ENCODE peak calls at places on chromosomes 12 and 14, in ten cellular contexts. H is fibroblast of mammary gland, D is IMR-90, R is colonic mucosa, Y is epithelial cell of esophagus, W is fibroblast of the aortic adventitia, P is HL-60, G is endothelial cell of umbilical vein, S is A549, I is PC-3. K is an unnamed sample.

GRCh38 chr12:95815635-95816212 is 25.2 kb upstream of the NTN4 start:
- DNase-seq in H (peak), S (peak), Y (peak), R (no peak), W (peak), G (peak), P (no peak), D (peak), I (peak), K (no peak)

GRCh38 chr14:103880334-103880985 is 33.1 kb upstream of the PPP1R13B start:
- DNase-seq in I (peak), R (peak), D (peak), G (peak), S (no peak), W (peak), P (no peak), Y (peak), H (peak), K (no peak)

GRCh38 chr14:60215127-60215444 is 33.9 kb upstream of the PPM1A start:
- DNase-seq in H (no peak), W (no peak), P (no peak), S (no peak), I (no peak), D (no peak), R (peak), G (no peak), Y (no peak), K (no peak)

GRCh38 chr12:57238854-57239554 is 9.5 kb downstream of the SHMT2 start:
- DNase-seq in Y (peak), G (peak), P (peak), W (peak), H (peak), S (peak), D (peak), R (peak), I (peak), K (no peak)

GRCh38 chr14:104726600-104727451 is 2.8 kb downstream of the ADSS1 start:
- DNase-seq in I (no peak), P (no peak), R (no peak), D (no peak), H (no peak), W (no peak), Y (no peak), G (no peak), S (peak), K (no peak)

GRCh38 chr12:47082283-47082962 is 2.7 kb upstream of the AMIGO2 start:
- DNase-seq in D (no peak), R (no peak), S (peak), H (no peak), Y (no peak), G (no peak), P (no peak), I (no peak), W (no peak), K (no peak)

GRCh38 chr14:77064535-77065178 is 33.4 kb upstream of the CIPC start:
- DNase-seq in H (no peak), D (no peak), P (no peak), W (peak), Y (no peak), S (no peak), G (no peak), I (no peak), R (no peak), K (no peak)

GRCh38 chr14:23185046-23185445 is 1.6 kb upstream of the SLC7A8 start:
- DNase-seq in H (peak), Y (peak), I (peak), P (no peak), D (peak), R (no peak), W (no peak), S (no peak), G (peak), K (no peak)

GRCh38 chr12:123971770-123972447 is 722 bp downstream of the CCDC92 start:
- DNase-seq in P (no peak), G (no peak), S (peak), R (peak), D (peak), H (peak), Y (peak), I (peak), W (no peak), K (no peak)

GRCh38 chr14:55389330-55389729 is 22.3 kb downstream of the ATG14 start:
- DNase-seq in H (peak), I (peak), R (no peak), G (no peak), W (peak), Y (no peak), D (peak), S (no peak), P (no peak), K (no peak)

GRCh38 chr14:61561144-61561543 is 134.2 kb upstream of the HIF1A start:
- DNase-seq in Y (peak), W (peak), I (peak), D (peak), G (peak), H (peak), S (peak), R (no peak), P (no peak), K (no peak)
- TF ChIP-seq CTCF in Y (peak), W (peak), I (peak), D (peak), G (peak), H (peak), S (peak), R (no peak), P (no peak), K (peak)

GRCh38 chr12:24972078-24972477 is 23.2 kb upstream of the BCAT1 start:
- DNase-seq in S (no peak), P (no peak), W (no peak), R (no peak), D (no peak), G (no peak), I (no peak), H (no peak), Y (no peak), K (no peak)
- H3K4me3 ChIP-seq in S (no peak), P (no peak), W (no peak), R (no peak), D (no peak), G (no peak), I (no peak), H (no peak), Y (no peak), K (no peak)

DNA sequence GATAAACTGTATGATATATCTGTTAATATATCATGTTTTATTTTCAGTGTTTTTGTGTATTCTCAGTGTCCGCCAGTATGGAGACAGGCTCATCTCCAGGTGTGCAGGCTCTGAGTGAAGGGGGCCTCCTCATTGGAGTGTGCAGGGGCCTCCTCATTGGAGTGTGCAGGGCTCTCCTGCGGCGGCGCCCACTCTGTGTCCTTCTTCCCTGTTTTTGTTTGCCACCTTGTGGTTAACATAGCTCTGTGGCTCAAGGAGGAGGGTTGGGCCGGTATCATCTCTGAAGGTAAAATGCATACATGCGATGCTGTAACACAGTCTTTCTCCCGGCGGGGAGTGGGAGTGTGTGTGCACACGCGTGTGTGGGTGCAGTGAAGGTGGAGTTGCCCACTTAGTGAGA is 429.5 kb downstream of the ZFP36L1 start:
- DNase-seq in G (no peak), Y (no peak), H (no peak), P (no peak), S (peak), I (no peak), W (no peak), D (no peak), R (no peak), K (no peak)
- TF ChIP-seq CTCF in G (no peak), Y (no peak), H (no peak), P (no peak), S (no peak), I (peak), W (no peak), D (no peak), R (no peak), K (peak)

GRCh38 chr12:15690320-15690719 is 98.9 kb downstream of the EPS8 start:
- DNase-seq in Y (no peak), H (no peak), S (no peak), W (no peak), G (peak), R (no peak), I (no peak), D (no peak), P (no peak), K (no peak)

GRCh38 chr12:15687583-15687982 is 101.6 kb downstream of the EPS8 start:
- DNase-seq in D (no peak), G (no peak), H (no peak), I (no peak), P (no peak), S (no peak), R (no peak), W (no peak), Y (no peak), K (no peak)

GRCh38 chr12:15688838-15689237 is 100.3 kb downstream of the EPS8 start:
- DNase-seq in Y (no peak), R (no peak), S (no peak), I (no peak), W (no peak), D (no peak), G (no peak), H (no peak), P (no peak), K (no peak)

GRCh38 chr12:15689751-15690191 is 99.4 kb downstream of the EPS8 start:
- DNase-seq in R (no peak), I (peak), D (no peak), Y (peak), G (no peak), H (no peak), W (no peak), S (peak), P (no peak), K (no peak)

DNA sequence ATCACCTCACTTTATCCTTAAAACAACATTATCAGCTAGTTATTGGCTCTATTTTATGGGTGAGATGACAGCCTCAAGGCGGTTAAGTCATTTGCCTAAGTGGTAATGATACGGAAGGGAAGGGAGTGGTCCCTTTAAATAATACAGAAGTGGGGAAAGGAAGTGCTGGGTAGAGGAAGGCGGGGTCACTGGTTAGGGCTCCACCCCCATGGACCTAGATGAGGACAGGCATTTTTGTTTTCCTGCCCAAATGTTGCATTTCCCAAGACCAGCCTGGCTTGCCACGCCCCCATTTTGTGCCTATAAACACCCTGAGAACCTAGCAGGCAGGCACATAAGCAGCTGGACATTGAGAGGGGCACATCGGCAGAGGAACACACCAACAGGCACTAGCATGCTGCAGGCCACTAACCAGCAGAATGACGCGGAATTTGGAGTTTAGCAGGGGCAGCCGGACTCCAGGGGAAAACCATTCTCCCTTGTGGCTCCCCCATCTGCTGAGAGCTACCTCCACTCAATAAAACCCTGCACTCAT is 100.9 kb downstream of the EPS8 start:
- DNase-seq in W (no peak), P (no peak), D (no peak), I (no peak), G (no peak), H (no peak), Y (no peak), S (peak), R (peak), K (no peak)
- H3K4me3 ChIP-seq in W (no peak), P (no peak), D (no peak), I (no peak), G (no peak), H (no peak), Y (no peak), S (no peak), R (no peak), K (no peak)

GRCh38 chr12:120257041-120257821 is 8.3 kb downstream of the PXN start:
- DNase-seq in G (peak), P (no peak), R (no peak), Y (peak), D (peak), H (peak), S (no peak), W (peak), I (peak), K (peak)

GRCh38 chr12:120252071-120252906 is 13.2 kb downstream of the PXN start:
- DNase-seq in W (no peak), P (no peak), G (peak), R (no peak), Y (no peak), I (no peak), H (no peak), S (no peak), D (no peak), K (no peak)

GRCh38 chr12:120258323-120258896 is 7.1 kb downstream of the PXN start:
- DNase-seq in R (no peak), P (no peak), H (no peak), I (no peak), S (no peak), Y (no peak), G (no peak), W (no peak), D (no peak), K (no peak)

GRCh38 chr12:120249875-120250795 is 15.4 kb downstream of the PXN start:
- DNase-seq in D (no peak), R (no peak), W (peak), H (peak), S (no peak), Y (no peak), I (no peak), G (peak), P (no peak), K (no peak)

DNA sequence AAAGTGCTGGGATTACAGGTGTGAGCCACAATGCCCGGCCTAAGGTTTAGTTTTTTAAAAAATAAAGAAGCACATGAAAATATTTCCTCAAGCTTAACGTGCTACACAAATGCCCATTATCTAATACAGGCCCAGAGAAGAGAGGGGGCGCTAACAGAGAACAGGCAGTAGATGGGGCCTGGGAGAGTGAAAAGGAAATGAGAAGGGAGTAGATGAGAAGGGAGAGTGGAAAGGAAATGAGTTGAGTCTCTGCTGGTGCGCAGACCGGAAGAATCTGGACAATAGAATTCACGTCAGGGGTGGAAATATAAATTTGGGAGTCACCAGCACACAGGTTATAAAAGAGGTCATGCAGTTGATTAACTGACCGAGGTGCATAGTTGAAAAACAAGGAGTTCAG is 10.7 kb downstream of the PXN start:
- DNase-seq in R (no peak), W (no peak), D (no peak), S (no peak), I (no peak), G (peak), Y (no peak), P (no peak), H (no peak), K (no peak)
- TF ChIP-seq CTCF in R (no peak), W (no peak), D (no peak), S (no peak), I (peak), G (peak), Y (no peak), P (no peak), H (no peak), K (peak)

DNA sequence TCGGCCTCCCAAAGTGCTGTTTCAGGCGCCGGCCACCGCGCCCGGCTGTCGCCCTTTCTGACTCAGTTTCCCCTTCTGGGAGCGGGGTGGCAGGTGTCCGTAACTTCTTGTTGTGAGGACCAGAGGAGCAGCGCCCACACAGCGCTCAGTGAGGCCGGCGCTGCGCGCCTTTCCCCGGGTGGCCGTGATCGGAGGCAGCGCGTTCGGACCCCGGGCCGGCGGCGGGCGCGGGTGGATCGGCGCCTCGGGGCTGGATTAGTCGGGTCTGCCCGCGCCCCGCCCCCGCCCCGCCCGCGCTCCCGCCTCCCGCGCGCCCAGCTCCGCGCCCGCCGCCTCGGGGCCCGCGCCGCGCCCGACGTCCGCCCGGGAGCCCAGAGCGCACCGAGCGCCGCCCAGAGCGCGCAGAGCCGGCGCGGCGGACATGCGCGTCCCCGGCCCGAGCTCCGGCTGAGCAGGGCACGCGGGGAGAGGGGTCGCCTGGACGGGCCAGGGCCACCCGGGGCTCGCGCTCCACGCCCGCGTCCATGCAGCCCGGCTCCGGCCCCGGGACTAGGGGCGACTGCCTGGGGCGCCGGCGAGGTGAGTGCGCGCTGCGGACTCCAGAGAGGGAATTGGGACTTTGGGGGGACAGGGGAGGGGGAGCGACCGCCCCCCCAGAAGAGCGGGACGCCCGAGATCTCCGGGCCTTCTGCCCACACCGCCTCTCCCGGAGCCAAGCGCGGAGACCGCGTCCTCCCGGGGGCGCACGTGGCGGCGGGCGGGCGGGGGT is 50.5 kb downstream of the LRCOL1 start:
- DNase-seq in I (peak), W (no peak), Y (peak), H (peak), P (peak), G (peak), D (peak), R (peak), S (peak), K (peak)
- H3K4me3 ChIP-seq in I (peak), W (peak), Y (peak), H (peak), P (peak), G (peak), D (peak), R (peak), S (peak), K (peak)

GRCh38 chr14:92351750-92352149 is 28.8 kb downstream of the SLC24A4 start:
- DNase-seq in D (no peak), P (no peak), S (no peak), Y (no peak), I (no peak), W (no peak), H (no peak), G (no peak), R (no peak), K (no peak)

GRCh38 chr14:92348154-92348553 is 25.2 kb downstream of the SLC24A4 start:
- DNase-seq in R (peak), I (peak), W (no peak), Y (peak), G (no peak), D (no peak), S (peak), P (no peak), H (no peak), K (no peak)

GRCh38 chr14:92356677-92357076 is 33.7 kb downstream of the SLC24A4 start:
- DNase-seq in G (no peak), S (no peak), D (no peak), R (no peak), Y (no peak), W (no peak), I (no peak), H (no peak), P (no peak), K (no peak)

GRCh38 chr14:92353447-92353846 is 30.5 kb downstream of the SLC24A4 start:
- DNase-seq in I (no peak), G (no peak), S (no peak), R (no peak), P (no peak), W (no peak), D (no peak), H (peak), Y (peak), K (no peak)

DNA sequence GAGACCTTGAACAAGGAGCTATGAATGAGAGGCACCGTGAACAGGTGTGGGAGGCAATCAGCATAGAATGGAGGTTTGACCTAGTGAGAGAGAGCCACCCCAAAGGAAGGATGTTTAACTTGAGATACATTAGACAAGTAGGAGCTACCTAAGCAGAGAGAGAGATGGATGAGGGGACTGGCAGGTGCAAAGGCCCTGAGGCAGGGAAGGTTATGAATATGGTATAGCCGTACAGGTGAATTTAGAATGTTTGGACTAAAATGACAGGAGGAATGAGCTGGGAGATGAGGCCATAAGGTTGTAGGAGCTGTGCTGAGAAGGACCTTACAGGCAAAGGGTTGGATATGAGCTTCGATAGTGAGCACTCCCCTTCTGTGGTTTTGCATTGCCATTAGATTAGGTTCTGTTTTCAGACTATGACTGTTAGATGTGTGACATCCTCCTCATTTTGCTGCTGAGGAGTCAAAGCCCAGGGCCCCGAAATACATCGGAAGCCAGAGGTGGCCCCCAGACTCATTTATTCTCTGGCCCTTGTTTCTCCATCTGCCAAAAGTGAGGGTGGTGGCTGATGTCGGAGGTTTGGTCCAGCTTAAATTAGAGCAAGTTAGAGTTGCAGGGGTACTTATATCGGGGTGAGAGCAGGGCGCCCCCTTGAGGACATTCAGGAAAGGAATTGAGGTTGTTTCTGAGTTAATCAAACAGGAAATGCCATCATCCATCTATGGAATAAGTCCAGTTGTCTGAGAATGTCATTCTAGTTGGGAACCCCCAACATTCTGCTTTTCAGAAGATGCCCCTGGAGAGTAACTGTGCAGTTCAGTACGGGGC is 29.4 kb downstream of the SLC24A4 start:
- DNase-seq in R (no peak), D (no peak), W (peak), H (peak), G (no peak), S (peak), I (peak), Y (peak), P (peak), K (no peak)
- TF ChIP-seq CTCF in R (no peak), D (peak), W (no peak), H (peak), G (peak), S (peak), I (peak), Y (no peak), P (peak), K (peak)

DNA sequence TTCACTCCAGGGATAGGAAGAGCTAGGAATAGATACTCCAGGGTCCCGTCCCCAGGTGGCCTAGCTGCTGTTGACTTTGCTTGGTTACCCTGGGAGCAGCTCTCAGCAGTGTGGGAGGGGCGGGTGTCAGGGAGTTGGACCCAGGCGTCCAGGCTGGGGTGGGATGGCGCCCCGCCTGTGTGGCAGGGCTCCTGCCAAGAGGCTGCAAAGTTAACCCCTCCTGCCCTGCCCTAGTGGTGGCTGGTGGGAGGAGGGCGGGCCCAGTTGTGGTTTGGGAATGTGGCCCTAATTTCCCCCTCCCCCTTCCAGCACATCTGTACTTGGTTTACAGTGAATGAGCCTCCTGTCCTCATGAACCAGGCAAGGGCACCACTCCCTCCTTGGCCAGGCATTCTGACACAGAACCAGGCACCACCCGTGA is 1.7 kb upstream of the RARG start:
- DNase-seq in D (no peak), S (no peak), P (no peak), I (no peak), G (no peak), W (peak), H (peak), Y (no peak), R (peak), K (no peak)
- H3K4me3 ChIP-seq in D (no peak), S (no peak), P (no peak), I (no peak), G (no peak), W (peak), H (no peak), Y (no peak), R (no peak), K (no peak)

GRCh38 chr14:32232481-32232880 is 29.4 kb upstream of the RNU6-8 start:
- DNase-seq in H (no peak), D (no peak), G (no peak), Y (peak), I (no peak), P (no peak), W (no peak), R (no peak), S (no peak), K (no peak)
- TF ChIP-seq CTCF in H (no peak), D (no peak), G (no peak), Y (no peak), I (no peak), P (no peak), W (no peak), R (no peak), S (no peak), K (no peak)

K was measured in retinal pigment epithelial cell.